ENCODE peak calls at places on chromosomes 16 and 17, in ten cellular contexts. A is neural progenitor cell, D is cardiac muscle cell, U is uterus, P is thoracic aorta, I is stomach, X is tibial artery, O is IMR-90, B is heart left ventricle, H is esophagus muscularis mucosa. J is an unnamed sample. For H3K36me3, the result is how much of the 10 kb centered on the place peaks cover.

GRCh38 chr17:4332296-4332970 is 34.0 kb downstream of the UBE2G1 start:
- DNase-seq in A (peak), D (no peak), U (no peak), P (no peak), I (no peak), X (no peak), O (peak), B (no peak), H (no peak), J (no peak)

GRCh38 chr16:2835638-2836493 is 5.8 kb downstream of the ZG16B start:
- DNase-seq in A (no peak), D (peak), U (no peak), P (no peak), I (peak), X (no peak), O (peak), B (peak), H (no peak), J (no peak)

GRCh38 chr17:28967240-28968135 is 16.2 kb upstream of the PHF12 start:
- DNase-seq in A (peak), D (no peak), U (no peak), P (no peak), I (no peak), X (no peak), O (no peak), B (no peak), H (no peak), J (no peak)

GRCh38 chr17:21397341-21398050 is 21.3 kb downstream of the KCNJ12 start:
- DNase-seq in A (no peak), D (peak), U (peak), P (no peak), I (no peak), X (peak), O (peak), B (no peak), H (no peak), J (no peak)

GRCh38 chr17:29219378-29220047 is 27.1 kb upstream of the CRYBA1 start:
- DNase-seq in A (peak), D (peak), U (peak), P (peak), I (peak), X (peak), O (peak), B (peak), H (no peak), J (peak)

GRCh38 chr16:69555437-69555836 is 10.3 kb upstream of the NFAT5 start:
- DNase-seq in A (no peak), D (no peak), U (no peak), P (no peak), I (no peak), X (no peak), O (no peak), B (no peak), H (no peak), J (no peak)

GRCh38 chr17:57906910-57907309 is 48.3 kb downstream of the CUEDC1 start:
- DNase-seq in A (peak), D (peak), U (no peak), P (no peak), I (no peak), X (no peak), O (no peak), B (no peak), H (no peak), J (no peak)

GRCh38 chr17:43085489-43085888 is 39.7 kb downstream of the BRCA1 start:
- DNase-seq in A (no peak), D (peak), U (no peak), P (no peak), I (no peak), X (no peak), O (peak), B (no peak), H (no peak), J (no peak)

GRCh38 chr17:81667754-81668153 is 1.2 kb downstream of the CCDC137 start:
- DNase-seq in A (peak), D (no peak), U (no peak), P (no peak), I (no peak), X (no peak), O (no peak), B (no peak), H (no peak), J (no peak)

GRCh38 chr16:84658690-84659089 is 10.4 kb downstream of the KLHL36 start:
- DNase-seq in A (no peak), D (no peak), U (no peak), P (no peak), I (no peak), X (no peak), O (no peak), B (no peak), H (no peak), J (no peak)
- H3K36me3 ChIP-seq in A (under half), D (under half), U (under half), P (half or more), I (half or more), X (half or more), O (half or more), B (under half), H (half or more), J (half or more)

DNA sequence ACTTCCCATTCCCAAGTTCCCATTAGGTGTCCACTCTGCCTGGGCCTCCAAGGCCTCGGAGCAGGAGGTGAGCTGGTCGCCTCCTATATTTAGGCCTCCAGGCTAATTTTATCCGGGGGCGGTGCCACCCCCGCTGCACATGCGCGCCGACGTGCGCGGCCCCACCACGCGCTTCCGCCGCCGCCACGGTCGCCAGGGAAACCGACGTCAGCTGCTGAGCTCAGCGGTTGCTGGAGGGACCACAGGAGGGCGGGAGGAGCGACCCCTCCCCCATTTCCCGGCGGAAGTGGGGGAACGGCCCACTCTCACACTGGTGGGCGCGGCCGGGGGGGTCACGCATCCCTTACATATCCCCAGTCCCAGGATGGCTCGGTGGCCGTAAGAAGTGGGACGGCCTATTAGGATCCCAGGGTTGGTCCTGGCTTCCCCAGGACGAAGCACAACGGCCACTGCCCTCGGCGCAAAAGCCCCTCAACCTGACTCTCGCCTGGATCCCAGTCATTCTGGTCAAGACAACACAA is 1.0 kb downstream of the PER1 start:
- DNase-seq in A (peak), D (peak), U (peak), P (peak), I (peak), X (peak), O (peak), B (peak), H (peak), J (peak)
- TF ChIP-seq CTCF in A (no peak), D (no peak), U (peak), P (peak), I (no peak), X (no peak), O (no peak), B (no peak), H (peak), J (no peak)

GRCh38 chr17:59069856-59070255 is 36.8 kb downstream of the TRIM37 start:
- DNase-seq in A (no peak), D (no peak), U (no peak), P (no peak), I (no peak), X (no peak), O (no peak), B (no peak), H (no peak), J (no peak)

GRCh38 chr17:59067756-59068155 is 38.9 kb downstream of the TRIM37 start:
- DNase-seq in A (no peak), D (no peak), U (no peak), P (no peak), I (no peak), X (no peak), O (no peak), B (no peak), H (no peak), J (no peak)

GRCh38 chr17:59062509-59062908 is 44.2 kb downstream of the TRIM37 start:
- DNase-seq in A (no peak), D (no peak), U (no peak), P (no peak), I (no peak), X (no peak), O (no peak), B (no peak), H (no peak), J (no peak)

GRCh38 chr17:59067340-59067739 is 39.3 kb downstream of the TRIM37 start:
- DNase-seq in A (no peak), D (no peak), U (no peak), P (no peak), I (no peak), X (no peak), O (no peak), B (no peak), H (no peak), J (no peak)
- H3K36me3 ChIP-seq in A (under half), D (under half), U (under half), P (under half), I (half or more), X (half or more), O (under half), B (under half), H (half or more), J (half or more)

GRCh38 chr16:88308441-88309173 is 74.2 kb upstream of the ZNF469 start:
- DNase-seq in A (no peak), D (no peak), U (no peak), P (no peak), I (no peak), X (no peak), O (no peak), B (no peak), H (no peak), J (no peak)
- TF ChIP-seq CTCF in A (no peak), D (no peak), U (no peak), P (no peak), I (no peak), X (no peak), O (no peak), B (no peak), H (no peak), J (no peak)

GRCh38 chr16:1453316-1453715 is 9.0 kb upstream of the CCDC154 start:
- DNase-seq in A (no peak), D (no peak), U (no peak), P (no peak), I (no peak), X (no peak), O (no peak), B (no peak), H (no peak), J (no peak)
- H3K36me3 ChIP-seq in A (under half), D (under half), U (under half), P (half or more), I (half or more), X (half or more), O (half or more), B (under half), H (half or more), J (half or more)

DNA sequence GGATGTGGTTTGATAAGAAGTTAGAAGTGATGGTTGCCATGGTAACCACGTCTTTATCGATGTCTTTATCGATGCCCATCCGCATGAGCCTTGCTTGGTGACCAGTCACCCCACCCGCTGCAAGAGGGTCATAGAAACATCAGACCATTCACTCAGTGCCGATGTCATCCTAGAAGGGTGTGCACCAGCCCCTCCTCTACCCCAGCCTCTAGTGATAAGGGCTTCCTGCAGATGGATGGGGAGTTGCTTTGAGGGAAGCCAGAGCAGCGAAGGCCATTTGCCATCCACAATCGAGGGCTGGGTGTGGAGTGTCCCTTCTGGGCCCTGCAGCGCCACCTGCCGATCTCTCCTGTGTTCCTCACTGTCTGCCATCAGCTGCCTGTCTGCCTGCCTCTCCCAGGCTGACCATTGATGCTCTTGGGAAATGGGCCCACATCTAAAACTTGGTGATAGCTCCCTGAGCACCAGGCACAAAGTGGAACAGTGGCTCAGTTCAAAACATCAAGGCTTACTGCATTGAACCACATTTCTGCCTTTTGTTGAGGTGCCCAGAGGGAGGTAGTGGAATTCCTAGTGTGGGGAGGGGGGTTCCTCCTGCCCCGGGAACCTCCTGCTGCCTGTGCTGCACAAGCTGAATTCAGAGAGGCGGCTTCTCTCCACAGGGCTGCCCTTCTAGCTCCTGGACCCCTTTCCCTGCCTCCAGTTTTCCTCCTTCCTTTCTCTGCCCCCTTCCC is 8.9 kb downstream of the CALB2 start:
- DNase-seq in A (peak), D (peak), U (no peak), P (no peak), I (peak), X (no peak), O (peak), B (no peak), H (no peak), J (no peak)
- TF ChIP-seq CTCF in A (peak), D (peak), U (no peak), P (no peak), I (no peak), X (no peak), O (peak), B (peak), H (peak), J (no peak)

GRCh38 chr17:46930083-46930482 is 7.1 kb downstream of the GOSR2 start:
- DNase-seq in A (no peak), D (no peak), U (no peak), P (no peak), I (no peak), X (no peak), O (no peak), B (no peak), H (no peak), J (no peak)

GRCh38 chr17:46940692-46941404 is 17.9 kb downstream of the GOSR2 start:
- DNase-seq in A (peak), D (peak), U (peak), P (no peak), I (peak), X (peak), O (peak), B (peak), H (no peak), J (peak)

GRCh38 chr17:46931596-46931995 is 8.6 kb downstream of the GOSR2 start:
- DNase-seq in A (no peak), D (no peak), U (no peak), P (no peak), I (no peak), X (no peak), O (no peak), B (no peak), H (no peak), J (no peak)

GRCh38 chr17:46935658-46936266 is 12.8 kb downstream of the GOSR2 start:
- DNase-seq in A (no peak), D (no peak), U (no peak), P (no peak), I (peak), X (no peak), O (no peak), B (no peak), H (no peak), J (no peak)
- H3K36me3 ChIP-seq in A (under half), D (half or more), U (under half), P (half or more), I (half or more), X (half or more), O (half or more), B (under half), H (half or more), J (half or more)

GRCh38 chr16:56192971-56193936 is 2.0 kb downstream of the GNAO1 start:
- DNase-seq in A (peak), D (peak), U (no peak), P (no peak), I (no peak), X (no peak), O (no peak), B (no peak), H (no peak), J (no peak)

GRCh38 chr16:56192644-56192960 is 1.3 kb downstream of the GNAO1 start:
- DNase-seq in A (no peak), D (no peak), U (no peak), P (no peak), I (no peak), X (no peak), O (no peak), B (no peak), H (no peak), J (no peak)

GRCh38 chr16:56195151-56195550 is 3.9 kb downstream of the GNAO1 start:
- DNase-seq in A (no peak), D (no peak), U (no peak), P (no peak), I (no peak), X (no peak), O (no peak), B (no peak), H (no peak), J (no peak)

GRCh38 chr16:56191807-56192643 is 736 bp downstream of the GNAO1 start:
- DNase-seq in A (peak), D (no peak), U (no peak), P (no peak), I (no peak), X (no peak), O (no peak), B (no peak), H (no peak), J (no peak)

DNA sequence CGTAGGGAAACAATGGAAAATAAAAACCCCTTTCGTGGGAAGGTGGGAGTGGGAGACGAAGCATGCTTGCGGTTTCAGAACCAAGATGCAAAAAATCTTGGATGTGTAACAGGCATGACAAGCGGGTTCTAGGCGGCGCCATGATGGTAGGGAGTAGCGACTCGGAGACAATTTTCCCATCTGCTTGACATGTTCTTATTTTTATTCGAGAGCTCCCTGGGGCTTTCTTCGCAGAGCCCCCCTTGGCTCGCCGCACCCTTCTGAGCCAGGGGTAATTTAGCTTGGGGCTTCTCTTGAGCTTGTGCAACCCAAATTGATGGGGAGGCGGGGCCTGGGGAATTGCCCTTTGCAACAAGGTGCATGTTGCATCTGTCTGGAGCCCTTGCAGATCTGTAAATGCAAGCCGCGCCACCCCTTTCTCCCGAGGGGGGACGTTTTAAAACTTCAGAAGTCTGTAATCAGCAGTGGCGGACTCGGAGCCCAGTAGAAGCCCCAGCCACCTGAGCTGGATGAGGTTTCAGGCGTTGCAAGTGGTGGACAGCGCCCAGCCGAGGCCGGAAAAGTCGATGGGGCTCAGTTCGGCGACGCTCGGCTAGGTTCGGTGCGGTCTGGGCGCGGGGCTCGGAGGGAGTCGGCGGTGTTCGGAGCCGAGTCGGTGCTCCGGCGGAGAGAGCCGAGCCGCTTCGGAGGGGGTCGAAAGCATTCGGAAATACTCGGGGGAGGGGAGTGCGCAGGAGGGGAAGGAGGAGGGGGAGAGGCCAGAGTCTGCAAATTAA is 2.9 kb downstream of the GNAO1 start:
- DNase-seq in A (peak), D (peak), U (peak), P (peak), I (peak), X (peak), O (peak), B (peak), H (peak), J (peak)
- TF ChIP-seq CTCF in A (no peak), D (no peak), U (no peak), P (no peak), I (no peak), X (no peak), O (no peak), B (no peak), H (no peak), J (no peak)